ENCODE peak calls at places on chromosomes 5 and 9, in six cellular contexts. T is GM12878, P is A549, I is HCT116, H is SK-N-SH, A is HL-60. O is an unnamed sample.

GRCh38 chr9:109286571-109286977 is 34.3 kb downstream of the EPB41L4B start:
- DNase-seq in A (no peak), H (no peak), T (no peak), P (peak; percentile 23), I (no peak), O (peak; percentile 73)

GRCh38 chr9:135246248-135247173 is 159.0 kb downstream of the OLFM1 start:
- DNase-seq in H (no peak), P (no peak), T (no peak), I (no peak), A (no peak), O (no peak)

GRCh38 chr5:79225026-79225425 is 10.9 kb upstream of the JMY start:
- DNase-seq in I (no peak), H (no peak), T (no peak), A (no peak), P (no peak), O (no peak)

GRCh38 chr9:136769710-136770191 is 5.4 kb upstream of the LCN15 start:
- DNase-seq in H (peak; percentile 96), T (no peak), P (peak; percentile 72), I (no peak), A (peak; percentile 42), O (no peak)

GRCh38 chr5:13809921-13810320 is 134.6 kb downstream of the DNAH5 start:
- DNase-seq in P (no peak), I (no peak), T (no peak), H (peak; percentile 7), A (no peak), O (no peak)

GRCh38 chr5:151424892-151425523 is 22.4 kb upstream of the SLC36A1 start:
- DNase-seq in P (no peak), T (no peak), A (no peak), I (no peak), H (no peak), O (no peak)

GRCh38 chr9:74078647-74079046 is 418.5 kb upstream of the RORB start:
- DNase-seq in H (no peak), P (no peak), I (no peak), A (no peak), T (no peak), O (no peak)

GRCh38 chr9:113350338-113350672 is 964 bp downstream of the BSPRY start:
- DNase-seq in A (no peak), H (no peak), T (no peak), I (no peak), P (no peak), O (no peak)

GRCh38 chr5:2685651-2686050 is 65.8 kb downstream of the IRX2 start:
- DNase-seq in P (no peak), I (no peak), A (no peak), H (no peak), T (no peak), O (no peak)

GRCh38 chr5:55702612-55703345 is 9.3 kb downstream of the SLC38A9 start:
- DNase-seq in H (no peak), A (no peak), T (no peak), I (no peak), P (no peak), O (no peak)

GRCh38 chr5:18792145-18792544 is 1157.9 kb downstream of the TAF11L14 start:
- DNase-seq in H (no peak), T (no peak), I (no peak), P (no peak), A (no peak), O (peak; percentile 42)

GRCh38 chr5:63131618-63132285 is 553.1 kb downstream of the LRRC70 start:
- DNase-seq in H (no peak), I (no peak), A (no peak), T (no peak), P (no peak), O (no peak)

GRCh38 chr9:8558176-8558575 is 758.6 kb upstream of the DMAC1 start:
- DNase-seq in A (no peak), P (peak; percentile 3), I (no peak), T (no peak), H (no peak), O (peak; percentile 1)

GRCh38 chr5:124650960-124651662 is 95.3 kb downstream of the ZNF608 start:
- DNase-seq in A (no peak), T (no peak), I (no peak), P (no peak), H (no peak), O (no peak)

GRCh38 chr5:1502737-1503120 is 21.0 kb downstream of the LPCAT1 start:
- DNase-seq in P (no peak), A (no peak), H (no peak), I (no peak), T (no peak), O (no peak)

GRCh38 chr9:131008909-131009618 is at the start of gene LAMC3:
- DNase-seq in P (peak; percentile 65), H (peak; percentile 84), I (no peak), T (no peak), A (no peak), O (no peak)

GRCh38 chr5:77138981-77139380 is 51.9 kb upstream of the ZBED3 start:
- DNase-seq in I (no peak), A (no peak), P (no peak), H (peak; percentile 13), T (no peak), O (no peak)

GRCh38 chr5:106174903-106175302 is 1495.8 kb downstream of the EFNA5 start:
- DNase-seq in P (no peak), I (no peak), T (no peak), A (no peak), H (no peak), O (no peak)

GRCh38 chr9:3931996-3932906 is 367.6 kb downstream of the GLIS3 start:
- DNase-seq in T (no peak), P (no peak), H (no peak), I (no peak), A (no peak), O (no peak)

GRCh38 chr5:92019376-92019990 is 636.4 kb upstream of the ARRDC3 start:
- DNase-seq in T (no peak), P (peak; percentile 3), I (peak; percentile 33), A (no peak), H (no peak), O (no peak)

GRCh38 chr9:28053378-28053777 is 480.1 kb upstream of the C9orf72 start:
- DNase-seq in A (no peak), T (no peak), P (no peak), I (no peak), H (no peak), O (no peak)

GRCh38 chr9:105854783-105855709 is 160.7 kb downstream of the TMEM38B start:
- DNase-seq in I (no peak), P (no peak), T (no peak), A (no peak), H (no peak), O (no peak)

GRCh38 chr5:58383459-58383858 is 76.4 kb downstream of the PLK2 start:
- DNase-seq in I (no peak), H (no peak), T (no peak), P (no peak), A (no peak), O (no peak)

GRCh38 chr5:90337449-90338052 is 72.0 kb downstream of the CETN3 start:
- DNase-seq in A (no peak), T (no peak), I (no peak), P (no peak), H (no peak), O (no peak)

GRCh38 chr9:17905356-17906203 is 326.7 kb downstream of the SH3GL2 start:
- DNase-seq in A (no peak), T (no peak), H (no peak), P (no peak), I (no peak), O (no peak)
- TF ChIP-seq REST in A (no peak), T (no peak), H (no peak), P (no peak), I (no peak), O (no peak)

GRCh38 chr5:88290801-88291200 is 22.2 kb upstream of the TMEM161B start:
- DNase-seq in H (no peak), P (no peak), I (no peak), T (no peak), A (no peak), O (no peak)
- TF ChIP-seq REST in H (no peak), P (no peak), I (no peak), T (no peak), A (no peak), O (no peak)

DNA sequence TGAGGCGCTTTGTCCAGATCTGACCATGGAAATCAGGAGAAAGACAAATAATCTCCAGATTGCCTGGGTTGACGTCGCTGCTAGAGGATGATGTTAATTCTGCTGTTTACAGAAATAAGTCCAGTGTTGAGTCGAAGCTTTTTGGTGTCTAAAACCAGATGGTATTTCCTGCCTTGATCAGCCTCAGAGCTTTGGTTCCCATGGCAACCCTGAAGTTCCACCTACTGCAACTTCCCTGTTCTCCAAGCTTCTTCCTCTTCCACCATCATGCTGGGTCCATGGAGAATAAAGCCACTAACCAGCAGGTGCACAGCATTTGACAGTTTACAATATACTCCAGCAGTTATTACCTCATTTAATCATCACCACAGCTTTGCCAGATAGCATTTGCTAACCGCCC is 18.0 kb upstream of the GABBR2 start:
- DNase-seq in A (peak; percentile 92), H (no peak), T (no peak), P (no peak), I (no peak), O (no peak)
- TF ChIP-seq REST in A (no peak), H (no peak), T (no peak), P (no peak), I (no peak), O (no peak)

GRCh38 chr5:148984333-148984732 is 78.5 kb downstream of the SH3TC2 start:
- DNase-seq in T (no peak), I (peak; percentile 77), P (no peak), H (no peak), A (no peak), O (peak; percentile 51)
- TF ChIP-seq REST in T (no peak), I (no peak), P (no peak), H (no peak), A (no peak), O (no peak)